ENCODE peak calls at places on chromosomes 3 and 15, in eight cellular contexts. One of them, this sample, is unnamed. For H3K4me1, the result is how much of the 10 kb centered on the place peaks cover.

GRCh38 chr3:119304201-119304713 is 10.1 kb downstream of the ARHGAP31 start:
- DNase-seq in mesendoderm: peak
- DNase-seq in H1: no peak
- DNase-seq in testis: no peak
- DNase-seq in pancreas: no peak
- DNase-seq in psoas muscle: no peak
- DNase-seq in breast epithelium: no peak
- DNase-seq in Panc1: no peak
- DNase-seq in this sample: no peak

GRCh38 chr3:118997190-118997589 is 37.5 kb downstream of the IGSF11 start:
- DNase-seq in mesendoderm: no peak
- DNase-seq in H1: no peak
- DNase-seq in testis: no peak
- DNase-seq in pancreas: no peak
- DNase-seq in psoas muscle: no peak
- DNase-seq in breast epithelium: no peak
- DNase-seq in Panc1: no peak
- DNase-seq in this sample: no peak

GRCh38 chr3:189685854-189686253 is 54.7 kb downstream of the TP63 start:
- DNase-seq in mesendoderm: no peak
- DNase-seq in H1: no peak
- DNase-seq in testis: no peak
- DNase-seq in pancreas: no peak
- DNase-seq in psoas muscle: no peak
- DNase-seq in breast epithelium: no peak
- DNase-seq in Panc1: no peak
- DNase-seq in this sample: no peak

GRCh38 chr3:66196633-66197032 is 24.2 kb upstream of the SLC25A26 start:
- DNase-seq in mesendoderm: no peak
- DNase-seq in H1: no peak
- DNase-seq in testis: no peak
- DNase-seq in pancreas: no peak
- DNase-seq in psoas muscle: no peak
- DNase-seq in breast epithelium: no peak
- DNase-seq in Panc1: no peak
- DNase-seq in this sample: no peak

GRCh38 chr15:69314174-69314573 is 15.5 kb downstream of the PAQR5 start:
- DNase-seq in mesendoderm: no peak
- DNase-seq in H1: no peak
- DNase-seq in testis: no peak
- DNase-seq in pancreas: no peak
- DNase-seq in psoas muscle: no peak
- DNase-seq in breast epithelium: no peak
- DNase-seq in Panc1: no peak
- DNase-seq in this sample: no peak

GRCh38 chr3:120602682-120603081 is 6.5 kb downstream of the NDUFB4 start:
- DNase-seq in mesendoderm: no peak
- DNase-seq in H1: no peak
- DNase-seq in testis: no peak
- DNase-seq in pancreas: no peak
- DNase-seq in psoas muscle: no peak
- DNase-seq in breast epithelium: no peak
- DNase-seq in Panc1: no peak
- DNase-seq in this sample: no peak

GRCh38 chr3:195185574-195185973 is 85.4 kb downstream of the XXYLT1 start:
- DNase-seq in mesendoderm: peak
- DNase-seq in H1: no peak
- DNase-seq in testis: no peak
- DNase-seq in pancreas: no peak
- DNase-seq in psoas muscle: no peak
- DNase-seq in breast epithelium: no peak
- DNase-seq in Panc1: no peak
- DNase-seq in this sample: no peak

GRCh38 chr3:114456742-114457141 is 162.9 kb downstream of the TIGIT start:
- DNase-seq in mesendoderm: no peak
- DNase-seq in H1: no peak
- DNase-seq in testis: no peak
- DNase-seq in pancreas: no peak
- DNase-seq in psoas muscle: no peak
- DNase-seq in breast epithelium: no peak
- DNase-seq in Panc1: no peak
- DNase-seq in this sample: no peak

GRCh38 chr3:127701281-127701792 is 28.6 kb downstream of the ABTB1 start:
- DNase-seq in mesendoderm: no peak
- DNase-seq in H1: no peak
- DNase-seq in testis: no peak
- DNase-seq in pancreas: no peak
- DNase-seq in psoas muscle: no peak
- DNase-seq in breast epithelium: no peak
- DNase-seq in Panc1: no peak
- DNase-seq in this sample: no peak

GRCh38 chr3:181739628-181740027 is 27.9 kb downstream of the SOX2 start:
- DNase-seq in mesendoderm: no peak
- DNase-seq in H1: no peak
- DNase-seq in testis: peak
- DNase-seq in pancreas: no peak
- DNase-seq in psoas muscle: no peak
- DNase-seq in breast epithelium: no peak
- DNase-seq in Panc1: no peak
- DNase-seq in this sample: no peak

GRCh38 chr3:5645311-5646029 is 458.0 kb downstream of the EDEM1 start:
- DNase-seq in mesendoderm: no peak
- DNase-seq in H1: no peak
- DNase-seq in testis: no peak
- DNase-seq in pancreas: no peak
- DNase-seq in psoas muscle: no peak
- DNase-seq in breast epithelium: no peak
- DNase-seq in Panc1: no peak
- DNase-seq in this sample: no peak

GRCh38 chr15:99197861-99198260 is 51.5 kb downstream of the TTC23 start:
- DNase-seq in mesendoderm: no peak
- DNase-seq in H1: no peak
- DNase-seq in testis: no peak
- DNase-seq in pancreas: no peak
- DNase-seq in psoas muscle: no peak
- DNase-seq in breast epithelium: no peak
- DNase-seq in Panc1: no peak
- DNase-seq in this sample: no peak

GRCh38 chr15:99202176-99202552 is 47.2 kb downstream of the TTC23 start:
- DNase-seq in mesendoderm: no peak
- DNase-seq in H1: no peak
- DNase-seq in testis: no peak
- DNase-seq in pancreas: no peak
- DNase-seq in psoas muscle: no peak
- DNase-seq in breast epithelium: no peak
- DNase-seq in Panc1: no peak
- DNase-seq in this sample: no peak

GRCh38 chr15:99201410-99202175 is 47.8 kb downstream of the TTC23 start:
- DNase-seq in mesendoderm: no peak
- DNase-seq in H1: no peak
- DNase-seq in testis: no peak
- DNase-seq in pancreas: no peak
- DNase-seq in psoas muscle: no peak
- DNase-seq in breast epithelium: no peak
- DNase-seq in Panc1: no peak
- DNase-seq in this sample: no peak
- H3K4me1 ChIP-seq in mesendoderm: under half
- H3K4me1 ChIP-seq in H1: under half
- H3K4me1 ChIP-seq in testis: under half
- H3K4me1 ChIP-seq in pancreas: under half
- H3K4me1 ChIP-seq in psoas muscle: under half
- H3K4me1 ChIP-seq in breast epithelium: under half
- H3K4me1 ChIP-seq in Panc1: under half
- H3K4me1 ChIP-seq in this sample: under half

GRCh38 chr3:97967966-97968365 is 4.3 kb downstream of the RIOX2 start:
- DNase-seq in mesendoderm: peak
- DNase-seq in H1: no peak
- DNase-seq in testis: no peak
- DNase-seq in pancreas: no peak
- DNase-seq in psoas muscle: no peak
- DNase-seq in breast epithelium: peak
- DNase-seq in Panc1: no peak
- DNase-seq in this sample: no peak

GRCh38 chr3:97970929-97971460 is 1.2 kb downstream of the RIOX2 start:
- DNase-seq in mesendoderm: no peak
- DNase-seq in H1: no peak
- DNase-seq in testis: no peak
- DNase-seq in pancreas: no peak
- DNase-seq in psoas muscle: no peak
- DNase-seq in breast epithelium: no peak
- DNase-seq in Panc1: no peak
- DNase-seq in this sample: no peak

GRCh38 chr3:97970131-97970530 is 2.1 kb downstream of the RIOX2 start:
- DNase-seq in mesendoderm: no peak
- DNase-seq in H1: no peak
- DNase-seq in testis: no peak
- DNase-seq in pancreas: no peak
- DNase-seq in psoas muscle: no peak
- DNase-seq in breast epithelium: no peak
- DNase-seq in Panc1: no peak
- DNase-seq in this sample: no peak

GRCh38 chr3:97969541-97969940 is 2.7 kb downstream of the RIOX2 start:
- DNase-seq in mesendoderm: no peak
- DNase-seq in H1: no peak
- DNase-seq in testis: no peak
- DNase-seq in pancreas: no peak
- DNase-seq in psoas muscle: no peak
- DNase-seq in breast epithelium: no peak
- DNase-seq in Panc1: no peak
- DNase-seq in this sample: no peak

DNA sequence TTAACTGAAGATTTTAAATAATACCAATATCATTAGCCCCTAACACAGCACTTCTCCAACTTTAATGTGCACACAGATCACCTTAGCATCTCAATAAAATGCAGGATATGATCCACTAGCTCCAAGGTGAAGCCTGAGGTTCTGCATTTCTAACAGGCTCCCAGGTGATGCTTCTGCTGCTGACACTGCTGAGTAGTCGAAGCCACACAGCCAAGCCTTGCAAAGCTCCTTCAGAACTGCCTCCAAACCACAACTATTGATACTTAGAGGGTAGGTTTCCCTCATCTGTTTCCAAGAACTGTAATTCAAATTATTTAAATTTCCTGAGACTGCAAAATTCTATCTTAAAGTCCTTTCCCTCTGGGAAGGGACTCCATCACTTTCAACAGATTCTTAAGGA is 3.9 kb downstream of the RIOX2 start:
- DNase-seq in mesendoderm: no peak
- DNase-seq in H1: no peak
- DNase-seq in testis: no peak
- DNase-seq in pancreas: no peak
- DNase-seq in psoas muscle: no peak
- DNase-seq in breast epithelium: no peak
- DNase-seq in Panc1: no peak
- DNase-seq in this sample: no peak
- H3K4me3 ChIP-seq in mesendoderm: no peak
- H3K4me3 ChIP-seq in H1: no peak
- H3K4me3 ChIP-seq in testis: no peak
- H3K4me3 ChIP-seq in pancreas: no peak
- H3K4me3 ChIP-seq in psoas muscle: no peak
- H3K4me3 ChIP-seq in breast epithelium: no peak
- H3K4me3 ChIP-seq in Panc1: no peak
- H3K4me3 ChIP-seq in this sample: no peak

DNA sequence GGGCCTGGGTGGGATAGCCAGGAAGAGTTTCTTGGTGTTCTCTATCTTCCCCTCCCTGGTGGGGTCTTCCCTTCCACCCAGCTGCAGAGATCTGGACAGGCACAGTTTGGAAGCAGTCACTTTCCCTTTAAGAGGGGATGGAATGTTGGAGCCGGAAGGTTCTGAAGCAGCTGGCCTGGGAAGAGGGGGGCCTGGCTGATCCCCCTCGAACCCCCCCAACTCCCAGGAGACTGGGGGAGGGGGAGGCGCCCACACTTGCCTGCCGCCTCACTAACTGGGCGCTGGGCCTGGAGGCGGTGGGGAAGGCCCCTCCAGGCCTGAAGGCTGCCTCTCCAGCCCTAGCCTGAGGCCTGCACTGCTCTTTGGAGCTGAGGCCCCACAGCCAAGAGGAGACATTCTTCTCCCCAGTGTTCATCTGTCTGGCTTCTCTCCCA is 1.4 kb downstream of the DVL3 start:
- DNase-seq in mesendoderm: peak
- DNase-seq in H1: peak
- DNase-seq in testis: peak
- DNase-seq in pancreas: no peak
- DNase-seq in psoas muscle: peak
- DNase-seq in breast epithelium: no peak
- DNase-seq in Panc1: no peak
- DNase-seq in this sample: no peak
- H3K4me1 ChIP-seq in mesendoderm: under half
- H3K4me1 ChIP-seq in H1: under half
- H3K4me1 ChIP-seq in testis: under half
- H3K4me1 ChIP-seq in pancreas: under half
- H3K4me1 ChIP-seq in psoas muscle: half or more
- H3K4me1 ChIP-seq in breast epithelium: under half
- H3K4me1 ChIP-seq in Panc1: under half
- H3K4me1 ChIP-seq in this sample: under half

GRCh38 chr3:58037141-58037910 is 29.1 kb downstream of the FLNB start:
- DNase-seq in mesendoderm: no peak
- DNase-seq in H1: no peak
- DNase-seq in testis: no peak
- DNase-seq in pancreas: no peak
- DNase-seq in psoas muscle: no peak
- DNase-seq in breast epithelium: no peak
- DNase-seq in Panc1: no peak
- DNase-seq in this sample: no peak

GRCh38 chr3:58036287-58037032 is 28.2 kb downstream of the FLNB start:
- DNase-seq in mesendoderm: no peak
- DNase-seq in H1: no peak
- DNase-seq in testis: no peak
- DNase-seq in pancreas: no peak
- DNase-seq in psoas muscle: no peak
- DNase-seq in breast epithelium: no peak
- DNase-seq in Panc1: no peak
- DNase-seq in this sample: no peak

GRCh38 chr3:58034738-58035511 is 26.7 kb downstream of the FLNB start:
- DNase-seq in mesendoderm: peak
- DNase-seq in H1: no peak
- DNase-seq in testis: no peak
- DNase-seq in pancreas: no peak
- DNase-seq in psoas muscle: no peak
- DNase-seq in breast epithelium: no peak
- DNase-seq in Panc1: no peak
- DNase-seq in this sample: no peak

GRCh38 chr3:58038675-58039302 is 30.6 kb downstream of the FLNB start:
- DNase-seq in mesendoderm: no peak
- DNase-seq in H1: no peak
- DNase-seq in testis: peak
- DNase-seq in pancreas: no peak
- DNase-seq in psoas muscle: no peak
- DNase-seq in breast epithelium: no peak
- DNase-seq in Panc1: no peak
- DNase-seq in this sample: no peak

GRCh38 chr3:58035512-58035867 is 27.3 kb downstream of the FLNB start:
- DNase-seq in mesendoderm: no peak
- DNase-seq in H1: no peak
- DNase-seq in testis: no peak
- DNase-seq in pancreas: no peak
- DNase-seq in psoas muscle: no peak
- DNase-seq in breast epithelium: no peak
- DNase-seq in Panc1: no peak
- DNase-seq in this sample: no peak
- H3K4me3 ChIP-seq in mesendoderm: no peak
- H3K4me3 ChIP-seq in H1: no peak
- H3K4me3 ChIP-seq in testis: no peak
- H3K4me3 ChIP-seq in pancreas: no peak
- H3K4me3 ChIP-seq in psoas muscle: no peak
- H3K4me3 ChIP-seq in breast epithelium: no peak
- H3K4me3 ChIP-seq in Panc1: no peak
- H3K4me3 ChIP-seq in this sample: no peak

GRCh38 chr15:89759835-89760234 is 8.8 kb upstream of the MESP1 start:
- DNase-seq in mesendoderm: no peak
- DNase-seq in H1: no peak
- DNase-seq in testis: no peak
- DNase-seq in pancreas: no peak
- DNase-seq in psoas muscle: no peak
- DNase-seq in breast epithelium: no peak
- DNase-seq in Panc1: no peak
- DNase-seq in this sample: no peak
- H3K4me1 ChIP-seq in mesendoderm: under half
- H3K4me1 ChIP-seq in H1: under half
- H3K4me1 ChIP-seq in testis: under half
- H3K4me1 ChIP-seq in pancreas: under half
- H3K4me1 ChIP-seq in psoas muscle: under half
- H3K4me1 ChIP-seq in breast epithelium: under half
- H3K4me1 ChIP-seq in Panc1: under half
- H3K4me1 ChIP-seq in this sample: under half

This sample was measured in iPS DF 6.9.